ENCODE peak calls at places on chromosomes 4 and X, in eight cellular contexts. Q is effector memory CD4-positive, alpha-beta T cell; A is IMR-90; N is iPS DF 6.9; K is AG04450; C is breast epithelium; V is cardiac muscle cell; F is body of pancreas. J is an unnamed sample. For H3K27me3, the result is how much of the 10 kb centered on the place peaks cover.

GRCh38 chr4:168766537-168767316 is 243.3 kb downstream of the CBR4 start:
- DNase-seq in Q (no peak), A (peak), K (no peak), N (no peak), F (no peak), C (no peak), V (no peak), J (no peak)

GRCh38 chr4:77701111-77701510 is 95.5 kb downstream of the CXCL13 start:
- DNase-seq in C (no peak), N (no peak), V (no peak), K (no peak), F (no peak), Q (no peak), A (no peak), J (no peak)

GRCh38 chr4:8913858-8914460 is 42.3 kb upstream of the HMX1 start:
- DNase-seq in N (no peak), C (no peak), Q (no peak), F (no peak), V (no peak), K (no peak), A (no peak), J (no peak)

GRCh38 chr4:130479020-130479419 is 1383.1 kb downstream of the C4orf33 start:
- DNase-seq in F (no peak), C (no peak), A (peak), K (no peak), V (no peak), N (no peak), Q (no peak), J (no peak)

GRCh38 chrX:18668059-18668458 is 3.8 kb downstream of the RS1 start:
- DNase-seq in Q (no peak), C (no peak), N (no peak), V (no peak), A (no peak), F (no peak), K (no peak), J (no peak)

GRCh38 chr4:48129307-48130014 is 4.6 kb downstream of the TXK start:
- DNase-seq in K (no peak), C (no peak), Q (no peak), N (no peak), F (no peak), V (no peak), A (no peak), J (no peak)

GRCh38 chr4:72486991-72487390 is 82.0 kb downstream of the ADAMTS3 start:
- DNase-seq in F (no peak), V (no peak), C (no peak), K (no peak), A (no peak), Q (no peak), N (no peak), J (no peak)

GRCh38 chr4:108018038-108018883 is 28.6 kb downstream of the HADH start:
- DNase-seq in C (peak), F (peak), V (peak), Q (peak), K (peak), N (peak), A (peak), J (peak)

GRCh38 chr4:177448850-177449249 is 6.6 kb upstream of the AGA start:
- DNase-seq in K (peak), V (no peak), Q (no peak), F (no peak), N (no peak), C (no peak), A (peak), J (no peak)

GRCh38 chr4:152045397-152045780 is 284.6 kb upstream of the GATB start:
- DNase-seq in N (no peak), A (no peak), F (no peak), Q (no peak), K (no peak), C (no peak), V (no peak), J (peak)

GRCh38 chr4:89838005-89838404 is 1.0 kb upstream of the SNCA start:
- DNase-seq in Q (no peak), V (peak), A (no peak), N (no peak), C (no peak), K (no peak), F (no peak), J (no peak)

GRCh38 chr4:121340247-121340646 is 40.6 kb downstream of the QRFPR start:
- DNase-seq in K (no peak), N (no peak), Q (no peak), C (no peak), V (no peak), A (no peak), F (no peak), J (no peak)

GRCh38 chr4:101835121-101835904 is 44.8 kb downstream of the BANK1 start:
- DNase-seq in V (peak), Q (no peak), C (no peak), F (peak), K (no peak), A (peak), N (no peak), J (no peak)

GRCh38 chr4:4394644-4395043 is 7.7 kb downstream of the NSG1 start:
- DNase-seq in Q (no peak), A (peak), K (peak), V (no peak), C (no peak), F (no peak), N (no peak), J (no peak)

GRCh38 chr4:70895405-70895804 is 6.8 kb upstream of the MOB1B start:
- DNase-seq in F (no peak), N (no peak), K (no peak), C (peak), V (peak), A (no peak), Q (no peak), J (no peak)

GRCh38 chr4:81652069-81652478 is 180.4 kb upstream of the RASGEF1B start:
- DNase-seq in N (no peak), A (no peak), Q (no peak), C (no peak), K (no peak), F (no peak), V (no peak), J (no peak)

GRCh38 chr4:81651500-81651899 is 179.8 kb upstream of the RASGEF1B start:
- DNase-seq in Q (no peak), K (no peak), A (no peak), F (no peak), C (no peak), N (no peak), V (no peak), J (no peak)

GRCh38 chr4:81647388-81647787 is 175.7 kb upstream of the RASGEF1B start:
- DNase-seq in Q (no peak), N (peak), C (no peak), K (no peak), A (no peak), V (no peak), F (no peak), J (no peak)

GRCh38 chr4:81650871-81651270 is 179.2 kb upstream of the RASGEF1B start:
- DNase-seq in Q (no peak), V (peak), A (no peak), C (no peak), N (no peak), F (no peak), K (no peak), J (no peak)

GRCh38 chr4:81648576-81649272 is 177.0 kb upstream of the RASGEF1B start:
- DNase-seq in V (no peak), K (no peak), Q (no peak), F (no peak), C (no peak), A (no peak), N (no peak), J (no peak)
- H3K27me3 ChIP-seq in V (under half), K (under half), Q (under half), F (under half), C (under half), A (under half), N (under half), J (under half)

DNA sequence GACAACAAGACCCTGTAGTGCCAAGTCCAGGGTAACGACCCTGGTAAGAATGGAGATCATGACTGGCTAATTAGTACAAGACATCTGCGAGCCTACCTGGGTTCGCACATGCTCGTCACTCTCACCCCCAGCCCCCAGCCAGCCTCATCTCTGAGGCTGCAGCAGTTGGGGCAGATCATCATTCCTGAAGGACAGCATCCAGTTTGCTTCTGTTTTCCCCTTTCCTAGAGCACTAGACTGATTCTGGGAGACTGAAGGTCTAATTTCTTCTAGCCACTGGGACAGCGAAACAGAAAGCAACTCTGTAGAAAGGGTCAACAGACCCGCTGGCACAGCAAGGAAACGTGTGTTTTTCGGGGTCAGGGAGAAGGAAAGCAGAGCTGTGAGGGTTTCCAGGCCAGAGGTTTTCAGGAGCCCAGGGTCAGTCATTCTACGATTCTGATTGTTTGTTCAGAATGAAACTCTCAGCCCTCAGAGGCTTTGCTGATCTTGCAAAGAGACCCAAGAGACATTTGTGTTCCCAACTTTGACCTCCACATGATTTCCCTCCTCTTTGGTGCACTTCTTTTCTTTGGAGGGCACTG is 343.1 kb upstream of the NOCT start:
- DNase-seq in K (no peak), C (no peak), A (no peak), V (no peak), N (no peak), F (no peak), Q (no peak), J (no peak)
- H3K4me3 ChIP-seq in K (no peak), C (no peak), A (no peak), V (no peak), N (no peak), F (no peak), Q (no peak), J (no peak)

DNA sequence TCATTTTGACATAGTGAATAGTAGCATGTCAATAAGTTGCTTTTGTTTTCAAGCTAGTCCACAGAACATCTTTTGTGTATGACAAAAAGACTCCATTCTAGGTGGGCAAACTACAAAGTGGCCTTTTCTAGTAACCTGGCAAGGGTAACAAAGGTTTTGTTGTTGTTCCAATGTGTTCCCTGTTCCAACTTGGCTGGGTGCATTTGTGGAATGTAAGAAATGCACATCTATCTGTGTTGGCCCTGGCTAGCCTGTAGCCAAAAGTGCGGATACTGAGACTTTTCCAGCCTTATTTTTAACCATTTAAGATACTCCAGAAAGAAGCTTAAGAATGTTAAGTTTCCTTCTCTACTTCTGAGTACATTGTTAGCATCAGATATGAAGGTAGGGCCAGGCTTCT is 118.7 kb upstream of the CHRDL1 start:
- DNase-seq in C (peak), K (no peak), V (no peak), N (no peak), F (no peak), A (no peak), Q (no peak), J (no peak)
- H3K27me3 ChIP-seq in C (under half), K (under half), V (under half), N (under half), F (under half), A (under half), Q (under half), J (under half)

GRCh38 chrX:85244411-85245210 is 820 bp downstream of the ZNF711 start:
- DNase-seq in K (no peak), N (no peak), V (peak), Q (no peak), A (peak), C (no peak), F (peak), J (no peak)

GRCh38 chrX:85243761-85244410 is at the start of the genes SATL1 and ZNF711:
- DNase-seq in F (peak), C (peak), N (peak), Q (no peak), V (peak), A (peak), K (no peak), J (no peak)

DNA sequence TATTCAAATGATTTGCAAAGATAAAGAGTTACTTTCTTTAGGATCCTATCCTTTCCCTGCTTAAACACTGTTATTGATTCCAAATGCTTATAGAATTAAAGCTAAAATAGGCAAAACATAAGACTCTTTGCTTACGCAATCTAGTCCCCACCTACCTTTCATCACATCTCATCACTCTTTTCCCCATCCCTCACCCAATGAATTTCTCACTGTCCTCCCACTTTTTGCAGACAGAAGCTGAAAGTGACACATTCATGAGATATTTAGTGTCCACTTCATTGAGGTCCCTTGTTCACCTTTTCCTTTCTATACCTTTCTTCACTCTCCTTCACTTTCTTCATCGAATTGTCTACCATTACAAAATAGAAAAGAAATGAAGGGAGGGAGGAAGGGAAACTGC is 424 bp downstream of the SATL1 start:
- DNase-seq in Q (no peak), A (no peak), C (no peak), K (no peak), N (no peak), F (no peak), V (no peak), J (no peak)
- H3K4me3 ChIP-seq in Q (no peak), A (peak), C (peak), K (peak), N (peak), F (no peak), V (peak), J (no peak)

GRCh38 chr4:95549246-95550138 is 719 bp upstream of the UNC5C start:
- DNase-seq in V (peak), K (no peak), A (peak), F (peak), C (peak), N (no peak), Q (no peak), J (no peak)
- H3K27me3 ChIP-seq in V (under half), K (under half), A (under half), F (under half), C (under half), N (under half), Q (under half), J (under half)

GRCh38 chrX:72305286-72306084 is at the start of gene CITED1:
- DNase-seq in V (no peak), Q (no peak), N (no peak), C (no peak), F (peak), K (no peak), A (no peak), J (peak)

GRCh38 chrX:72306085-72306801 is 529 bp upstream of the CITED1 start:
- DNase-seq in V (peak), C (no peak), F (peak), N (no peak), A (no peak), K (no peak), Q (no peak), J (no peak)

GRCh38 chrX:72307646-72308051 is 1.9 kb upstream of the CITED1 start:
- DNase-seq in V (no peak), A (no peak), Q (no peak), F (no peak), C (no peak), N (no peak), K (no peak), J (no peak)

GRCh38 chrX:72308209-72308565 is 2.5 kb upstream of the CITED1 start:
- DNase-seq in K (no peak), A (no peak), V (no peak), C (no peak), F (no peak), Q (no peak), N (no peak), J (no peak)

DNA sequence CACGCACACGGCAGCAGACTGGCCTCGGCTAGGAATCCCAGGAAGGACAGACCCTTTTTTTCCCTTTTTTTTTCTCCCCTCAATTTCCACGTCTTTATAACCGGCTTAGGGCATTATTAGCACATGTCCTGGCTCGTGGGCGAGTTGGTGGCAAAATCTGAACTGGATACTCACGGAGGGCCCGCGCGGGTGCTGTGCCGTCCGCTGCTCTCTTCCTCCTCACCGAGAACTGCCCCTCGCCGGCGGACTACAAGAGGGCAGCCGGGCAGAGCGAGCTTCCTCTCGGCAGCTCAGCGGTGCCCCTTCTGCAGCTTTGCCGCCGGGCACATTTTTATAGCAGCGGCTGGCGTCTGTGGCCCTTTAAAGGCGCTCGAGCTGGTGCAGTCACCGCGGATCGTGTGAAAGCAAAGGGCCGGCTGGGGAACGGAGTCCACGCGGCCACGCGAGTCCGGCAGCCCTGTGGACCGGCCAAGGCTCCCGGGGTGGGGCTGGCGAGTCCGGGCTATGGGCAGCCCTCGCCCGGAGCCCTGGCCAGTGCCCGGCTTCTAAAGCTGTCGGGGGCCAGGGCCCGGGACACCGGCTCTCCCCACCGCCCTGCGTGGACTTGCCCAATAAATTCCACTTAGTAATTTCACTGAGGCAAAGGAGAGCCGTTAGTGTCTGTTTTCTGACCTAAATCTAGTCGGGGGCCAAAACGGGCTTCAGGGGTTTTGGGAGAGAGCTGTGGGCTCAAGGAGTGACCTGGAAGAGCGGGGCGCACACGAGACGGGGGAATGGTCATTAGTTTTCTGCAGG is 1.3 kb upstream of the CITED1 start:
- DNase-seq in Q (peak), V (peak), F (peak), A (peak), C (peak), N (no peak), K (peak), J (peak)
- H3K4me3 ChIP-seq in Q (peak), V (peak), F (peak), A (peak), C (peak), N (peak), K (peak), J (no peak)

GRCh38 chr4:150547154-150547838 is 34.7 kb upstream of the MAB21L2 start:
- DNase-seq in Q (no peak), K (no peak), V (no peak), F (no peak), A (no peak), C (no peak), N (no peak), J (no peak)
- H3K27me3 ChIP-seq in Q (under half), K (under half), V (under half), F (under half), A (under half), C (under half), N (under half), J (under half)

GRCh38 chrX:107574711-107575110 is 53.6 kb upstream of the PRPS1 start:
- DNase-seq in A (peak), K (no peak), F (no peak), V (no peak), C (no peak), Q (no peak), N (no peak), J (no peak)
- H3K4me3 ChIP-seq in A (no peak), K (no peak), F (no peak), V (no peak), C (no peak), Q (no peak), N (no peak), J (no peak)

GRCh38 chrX:619451-619811 is 11.2 kb upstream of the SHOX start:
- DNase-seq in C (no peak), F (no peak), A (no peak), K (no peak), N (no peak), V (no peak), Q (no peak), J (no peak)
- H3K27me3 ChIP-seq in C (half or more), F (under half), A (under half), K (under half), N (under half), V (half or more), Q (under half), J (under half)

DNA sequence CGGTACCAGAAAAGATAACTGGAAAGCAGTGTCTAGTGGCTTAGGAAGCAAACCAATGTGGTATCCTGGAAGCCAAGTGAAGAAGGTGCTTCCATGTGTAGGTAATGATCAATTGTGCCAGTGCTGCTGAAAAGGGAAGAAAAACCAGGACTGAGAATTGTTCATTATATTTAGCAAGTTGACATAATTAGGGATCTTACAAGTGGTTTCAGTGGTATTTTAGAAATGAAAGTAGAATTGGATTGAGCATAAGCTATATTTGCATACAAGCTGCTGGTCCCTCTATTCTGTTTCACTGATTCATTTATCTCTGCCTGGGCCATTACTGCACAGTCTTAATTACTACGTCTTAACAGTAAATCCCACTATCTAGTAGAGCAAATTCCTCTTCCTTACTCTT is 32.3 kb downstream of the PRDM8 start:
- DNase-seq in A (no peak), C (no peak), Q (no peak), F (no peak), V (no peak), K (no peak), N (no peak), J (no peak)
- H3K4me3 ChIP-seq in A (no peak), C (no peak), Q (no peak), F (no peak), V (no peak), K (no peak), N (no peak), J (no peak)